ENCODE peak calls at places on chromosomes 13 and 19, in six cellular contexts. M, Q, A, F, Z and L are unnamed samples.

GRCh38 chr13:50576156-50576555 is 267.3 kb downstream of the DLEU7 start:
- DNase-seq in M (no peak), Q (no peak), A (no peak), F (no peak), Z (no peak), L (no peak)

GRCh38 chr13:74325106-74325505 is 190.9 kb upstream of the KLF12 start:
- DNase-seq in M (peak; percentile 87), Q (no peak), A (no peak), F (no peak), Z (no peak), L (peak; percentile 76)

GRCh38 chr13:99984463-99985242 is 3.1 kb downstream of the ZIC2 start:
- DNase-seq in M (no peak), Q (no peak), A (peak; percentile 67), F (no peak), Z (peak; percentile 92), L (no peak)

GRCh38 chr19:447816-448546 is 12.9 kb downstream of the SHC2 start:
- DNase-seq in M (no peak), Q (no peak), A (no peak), F (no peak), Z (no peak), L (peak; percentile 85)

GRCh38 chr19:48539503-48540096 is 12.4 kb upstream of the SULT2B1 start:
- DNase-seq in M (peak; percentile 82), Q (no peak), A (no peak), F (no peak), Z (no peak), L (peak; percentile 36)

GRCh38 chr13:105920375-105920774 is 615.1 kb downstream of the EFNB2 start:
- DNase-seq in M (peak; percentile 87), Q (peak; percentile 58), A (no peak), F (no peak), Z (no peak), L (peak; percentile 88)

GRCh38 chr19:48554385-48555091 is 2.6 kb downstream of the SULT2B1 start:
- DNase-seq in M (no peak), Q (peak; percentile 42), A (peak; percentile 91), F (peak; percentile 75), Z (peak; percentile 97), L (no peak)

GRCh38 chr13:39566216-39566869 is 36.6 kb downstream of the LHFPL6 start:
- DNase-seq in M (no peak), Q (no peak), A (no peak), F (no peak), Z (no peak), L (no peak)

GRCh38 chr13:104683789-104684188 is 1617.6 kb upstream of the SLC10A2 start:
- DNase-seq in M (no peak), Q (no peak), A (no peak), F (no peak), Z (peak; percentile 10), L (no peak)

GRCh38 chr13:113083402-113084061 is 22.1 kb upstream of the F7 start:
- DNase-seq in M (peak; percentile 12), Q (no peak), A (no peak), F (no peak), Z (no peak), L (no peak)

GRCh38 chr13:46168341-46168740 is 13.6 kb downstream of the LCP1 start:
- DNase-seq in M (no peak), Q (no peak), A (no peak), F (no peak), Z (no peak), L (peak; percentile 48)

GRCh38 chr19:12133069-12133468 is 7.1 kb downstream of the ZNF20 start:
- DNase-seq in M (no peak), Q (no peak), A (no peak), F (no peak), Z (peak; percentile 68), L (peak; percentile 27)

GRCh38 chr19:11377237-11377636 is 2.8 kb downstream of the SWSAP1 start:
- DNase-seq in M (peak; percentile 94), Q (no peak), A (no peak), F (no peak), Z (no peak), L (peak; percentile 78)

GRCh38 chr19:18710186-18710585 is 26.7 kb downstream of the CRTC1 start:
- DNase-seq in M (no peak), Q (no peak), A (no peak), F (no peak), Z (no peak), L (no peak)

GRCh38 chr13:72864142-72865035 is 82.5 kb downstream of the PIBF1 start:
- DNase-seq in M (peak; percentile 69), Q (no peak), A (no peak), F (no peak), Z (no peak), L (peak; percentile 9)

GRCh38 chr19:56273563-56274117 is 1.1 kb downstream of the EDDM13 start:
- DNase-seq in M (peak; percentile 45), Q (no peak), A (no peak), F (no peak), Z (peak; percentile 43), L (peak; percentile 24)

GRCh38 chr19:10549733-10550132 is 6.0 kb downstream of the ATG4D start:
- DNase-seq in M (no peak), Q (no peak), A (no peak), F (no peak), Z (no peak), L (no peak)

GRCh38 chr13:50783940-50784339 is 59.6 kb downstream of the DLEU7 start:
- DNase-seq in M (no peak), Q (no peak), A (no peak), F (no peak), Z (no peak), L (no peak)

GRCh38 chr19:46191972-46192371 is 37.6 kb upstream of the IGFL1 start:
- DNase-seq in M (no peak), Q (no peak), A (no peak), F (no peak), Z (no peak), L (no peak)

GRCh38 chr13:107208889-107209288 is 641.0 kb upstream of the ARGLU1 start:
- DNase-seq in M (no peak), Q (no peak), A (no peak), F (no peak), Z (no peak), L (no peak)

GRCh38 chr19:1465191-1466016 is 13.6 kb downstream of the C19orf25 start:
- DNase-seq in M (peak; percentile 36), Q (no peak), A (peak; percentile 81), F (no peak), Z (peak; percentile 75), L (peak; percentile 63)

GRCh38 chr13:66805657-66806056 is 424.5 kb downstream of the PCDH9 start:
- DNase-seq in M (peak; percentile 54), Q (no peak), A (no peak), F (no peak), Z (no peak), L (no peak)

GRCh38 chr19:4373601-4374441 is 26.5 kb downstream of the SH3GL1 start:
- DNase-seq in M (peak; percentile 36), Q (no peak), A (no peak), F (no peak), Z (no peak), L (peak; percentile 61)

GRCh38 chr19:5484398-5485285 is 29.4 kb downstream of the ZNRF4 start:
- DNase-seq in M (peak; percentile 60), Q (no peak), A (no peak), F (no peak), Z (peak; percentile 91), L (no peak)

GRCh38 chr19:33394006-33394722 is 20.7 kb downstream of the CEBPG start:
- DNase-seq in M (peak; percentile 69), Q (no peak), A (no peak), F (no peak), Z (no peak), L (peak; percentile 40)

GRCh38 chr13:44713793-44714469 is 137.8 kb upstream of the TSC22D1 start:
- DNase-seq in M (peak; percentile 94), Q (no peak), A (peak; percentile 45), F (peak; percentile 31), Z (peak; percentile 95), L (peak; percentile 89)
- H3K4me1 ChIP-seq in M (peaks cover 15% of the 10 kb centered on the region), Q (no peaks in the 10 kb centered on the region), A (no peaks in the 10 kb centered on the region), F (no peaks in the 10 kb centered on the region), Z (no peaks in the 10 kb centered on the region), L (peaks cover 19% of the 10 kb centered on the region)

DNA sequence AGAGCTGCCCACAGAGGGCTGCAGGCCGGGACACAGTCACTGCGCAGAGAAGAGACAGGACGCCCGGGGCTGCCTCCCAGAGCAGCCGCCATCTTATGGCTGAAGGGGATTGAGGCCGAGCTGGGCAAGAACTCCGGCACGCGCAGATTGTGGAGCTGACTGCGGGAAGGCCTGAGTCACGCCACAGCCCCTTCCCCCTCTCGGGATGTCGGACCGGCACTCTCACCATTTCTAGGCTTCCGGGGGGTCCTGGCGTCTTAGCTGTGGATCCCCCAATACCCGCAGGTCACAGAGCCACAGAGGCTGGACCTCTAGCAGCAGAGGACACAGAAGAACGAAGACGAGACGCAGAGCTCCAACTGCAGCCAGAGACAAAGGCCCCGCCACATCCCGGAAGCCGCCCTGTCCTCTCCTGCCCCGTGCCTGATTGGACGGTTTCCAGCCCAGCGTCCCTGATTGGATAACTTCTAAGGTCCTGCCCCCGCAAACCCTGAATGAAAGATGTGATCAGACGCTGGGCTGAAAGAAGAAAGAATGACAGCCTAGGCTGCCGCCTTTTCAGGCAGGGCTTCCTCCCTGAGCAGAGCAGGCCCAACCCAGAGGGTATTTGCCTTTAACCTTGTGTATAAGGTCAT is at the start of gene ZNF43:
- DNase-seq in M (peak; percentile 91), Q (peak; percentile 92), A (peak; percentile 96), F (peak; percentile 88), Z (peak; percentile 99), L (peak; percentile 96)
- H3K18ac ChIP-seq in M (no peak within 1 kb of the TSS), Q (peak within 1 kb of the TSS; percentile 95), A (peak within 1 kb of the TSS; percentile 79), F (peak within 1 kb of the TSS; percentile 14), Z (peak within 1 kb of the TSS; percentile 75), L (peak within 1 kb of the TSS; percentile 80)

GRCh38 chr19:38663957-38664502 is 16.6 kb downstream of the ACTN4 start:
- DNase-seq in M (no peak), Q (no peak), A (no peak), F (no peak), Z (no peak), L (no peak)

GRCh38 chr19:38664503-38665211 is 17.2 kb downstream of the ACTN4 start:
- DNase-seq in M (no peak), Q (no peak), A (no peak), F (no peak), Z (peak; percentile 59), L (no peak)

GRCh38 chr19:38661996-38662395 is 14.5 kb downstream of the ACTN4 start:
- DNase-seq in M (no peak), Q (no peak), A (no peak), F (no peak), Z (peak; percentile 68), L (no peak)

GRCh38 chr19:38662508-38663155 is 15.2 kb downstream of the ACTN4 start:
- DNase-seq in M (no peak), Q (no peak), A (no peak), F (no peak), Z (no peak), L (no peak)

DNA sequence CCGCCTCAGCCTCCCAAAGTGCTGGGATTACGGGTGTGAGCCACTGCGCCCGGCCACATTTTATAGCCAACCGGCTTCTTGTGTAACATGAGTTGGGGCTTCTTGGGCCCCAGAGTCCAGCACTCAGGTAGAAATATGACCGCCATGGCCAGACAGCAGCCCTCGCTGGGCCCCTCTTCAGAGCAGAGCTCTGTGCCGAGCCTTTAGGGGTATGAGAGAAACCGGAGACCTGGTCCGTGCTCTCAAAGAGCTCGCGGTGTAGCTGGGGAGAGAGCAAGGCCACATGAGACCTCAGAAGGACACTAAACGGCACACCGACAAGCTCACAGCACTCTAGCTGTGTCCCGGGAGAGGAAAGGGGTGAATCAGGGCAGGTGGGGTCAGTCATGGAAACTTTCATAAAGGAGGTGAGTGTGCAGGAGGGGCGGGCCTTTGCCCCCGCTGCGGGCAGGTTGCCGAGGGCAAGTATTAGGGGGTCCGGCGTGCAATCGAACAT is 15.8 kb downstream of the ACTN4 start:
- DNase-seq in M (no peak), Q (no peak), A (no peak), F (no peak), Z (no peak), L (no peak)
- H2BK15ac ChIP-seq in M (peak overlapping the region; percentile 84), Q (no peak overlapping the region), A (no peak overlapping the region), F (no peak overlapping the region), Z (no peak overlapping the region), L (no peak overlapping the region)

GRCh38 chr19:51366050-51366998 is at the start of gene ETFB:
- DNase-seq in M (peak; percentile 96), Q (peak; percentile 98), A (peak; percentile 99), F (peak; percentile 95), Z (peak; percentile 100), L (peak; percentile 98)
- H3K4me1 ChIP-seq in M (peaks cover 16% of the 10 kb centered on the region), Q (peaks cover 12% of the 10 kb centered on the region), A (no peaks in the 10 kb centered on the region), F (peaks cover 2% of the 10 kb centered on the region), Z (peaks cover 16% of the 10 kb centered on the region), L (peaks cover 35% of the 10 kb centered on the region)